ENCODE peak calls at places on chromosomes 4 and X, in four cellular contexts. One of them, this sample, is unnamed.

GRCh38 chr4:3657917-3658913 is 108.0 kb upstream of the ADRA2C start:
- DNase-seq in WTC11: no peak
- DNase-seq in K562: no peak
- DNase-seq in SK-N-SH: peak; percentile 81
- DNase-seq in this sample: no peak

GRCh38 chrX:67780694-67781109 is 236.9 kb downstream of the AR start:
- DNase-seq in WTC11: no peak
- DNase-seq in K562: no peak
- DNase-seq in SK-N-SH: no peak
- DNase-seq in this sample: no peak

GRCh38 chr4:24850669-24851068 is 55.3 kb downstream of the SOD3 start:
- DNase-seq in WTC11: no peak
- DNase-seq in K562: no peak
- DNase-seq in SK-N-SH: peak; percentile 3
- DNase-seq in this sample: no peak

GRCh38 chr4:68581382-68582338 is 5.5 kb upstream of the UGT2B17 start:
- DNase-seq in WTC11: no peak
- DNase-seq in K562: no peak
- DNase-seq in SK-N-SH: no peak
- DNase-seq in this sample: no peak

GRCh38 chr4:184808719-184809062 is 17.1 kb downstream of the ACSL1 start:
- DNase-seq in WTC11: no peak
- DNase-seq in K562: no peak
- DNase-seq in SK-N-SH: no peak
- DNase-seq in this sample: no peak

GRCh38 chrX:155086202-155086840 is 15.0 kb downstream of the BRCC3 start:
- DNase-seq in WTC11: peak; percentile 69
- DNase-seq in K562: peak; percentile 30
- DNase-seq in SK-N-SH: peak; percentile 50
- DNase-seq in this sample: peak; percentile 21

GRCh38 chr4:102315532-102315931 is 29.8 kb downstream of the SLC39A8 start:
- DNase-seq in WTC11: no peak
- DNase-seq in K562: no peak
- DNase-seq in SK-N-SH: no peak
- DNase-seq in this sample: no peak

GRCh38 chr4:14853186-14853946 is 148.9 kb upstream of the CPEB2 start:
- DNase-seq in WTC11: no peak
- DNase-seq in K562: no peak
- DNase-seq in SK-N-SH: no peak
- DNase-seq in this sample: no peak

GRCh38 chr4:150886597-150886996 is 128.5 kb downstream of the LRBA start:
- DNase-seq in WTC11: no peak
- DNase-seq in K562: no peak
- DNase-seq in SK-N-SH: no peak
- DNase-seq in this sample: no peak

GRCh38 chr4:89316931-89317366 is 9.3 kb upstream of the GPRIN3 start:
- DNase-seq in WTC11: no peak
- DNase-seq in K562: no peak
- DNase-seq in SK-N-SH: no peak
- DNase-seq in this sample: no peak

GRCh38 chr4:124330045-124330444 is 382.5 kb downstream of the ANKRD50 start:
- DNase-seq in WTC11: no peak
- DNase-seq in K562: no peak
- DNase-seq in SK-N-SH: no peak
- DNase-seq in this sample: no peak

GRCh38 chr4:173436866-173437265 is 38.0 kb upstream of the SCRG1 start:
- DNase-seq in WTC11: no peak
- DNase-seq in K562: no peak
- DNase-seq in SK-N-SH: no peak
- DNase-seq in this sample: no peak

GRCh38 chrX:147838465-147839131 is 73.1 kb upstream of the FMR1 start:
- DNase-seq in WTC11: no peak
- DNase-seq in K562: no peak
- DNase-seq in SK-N-SH: no peak
- DNase-seq in this sample: peak; percentile 6

GRCh38 chr4:118037955-118038354 is 3.7 kb downstream of the NDST3 start:
- DNase-seq in WTC11: no peak
- DNase-seq in K562: no peak
- DNase-seq in SK-N-SH: no peak
- DNase-seq in this sample: no peak

GRCh38 chrX:39716401-39716800 is 381.4 kb downstream of the BCOR start:
- DNase-seq in WTC11: no peak
- DNase-seq in K562: no peak
- DNase-seq in SK-N-SH: peak; percentile 36
- DNase-seq in this sample: no peak

GRCh38 chr4:21191304-21191703 is 491.0 kb downstream of the PACRGL start:
- DNase-seq in WTC11: no peak
- DNase-seq in K562: no peak
- DNase-seq in SK-N-SH: no peak
- DNase-seq in this sample: no peak

GRCh38 chr4:33482773-33483172 is 2761.5 kb downstream of the ARAP2 start:
- DNase-seq in WTC11: no peak
- DNase-seq in K562: no peak
- DNase-seq in SK-N-SH: no peak
- DNase-seq in this sample: no peak

GRCh38 chrX:1248381-1249061 is 20.1 kb upstream of the CSF2RA start:
- DNase-seq in WTC11: peak; percentile 85
- DNase-seq in K562: no peak
- DNase-seq in SK-N-SH: no peak
- DNase-seq in this sample: peak; percentile 7

GRCh38 chrX:129609395-129609794 is 45.4 kb downstream of the APLN start:
- DNase-seq in WTC11: no peak
- DNase-seq in K562: peak; percentile 11
- DNase-seq in SK-N-SH: no peak
- DNase-seq in this sample: no peak

GRCh38 chrX:110383414-110383813 is 24.8 kb downstream of the RTL9 start:
- DNase-seq in WTC11: no peak
- DNase-seq in K562: no peak
- DNase-seq in SK-N-SH: no peak
- DNase-seq in this sample: no peak

GRCh38 chr4:77433102-77433733 is 172.4 kb upstream of the CXCL13 start:
- DNase-seq in WTC11: no peak
- DNase-seq in K562: peak; percentile 11
- DNase-seq in SK-N-SH: peak; percentile 40
- DNase-seq in this sample: peak; percentile 53

GRCh38 chr4:7226993-7227392 is 34.7 kb downstream of the SORCS2 start:
- DNase-seq in WTC11: no peak
- DNase-seq in K562: no peak
- DNase-seq in SK-N-SH: peak; percentile 70
- DNase-seq in this sample: no peak

GRCh38 chr4:117986331-117986730 is 48.0 kb upstream of the NDST3 start:
- DNase-seq in WTC11: no peak
- DNase-seq in K562: no peak
- DNase-seq in SK-N-SH: no peak
- DNase-seq in this sample: no peak

GRCh38 chr4:121168446-121168845 is 4.3 kb upstream of the TNIP3 start:
- DNase-seq in WTC11: no peak
- DNase-seq in K562: no peak
- DNase-seq in SK-N-SH: no peak
- DNase-seq in this sample: no peak

GRCh38 chr4:92091335-92091734 is 212.4 kb upstream of the GRID2 start:
- DNase-seq in WTC11: peak; percentile 49
- DNase-seq in K562: no peak
- DNase-seq in SK-N-SH: no peak
- DNase-seq in this sample: peak; percentile 21

GRCh38 chrX:73943572-73943899 is 360.4 kb upstream of the ZCCHC13 start:
- DNase-seq in WTC11: no peak
- DNase-seq in K562: no peak
- DNase-seq in SK-N-SH: no peak
- DNase-seq in this sample: no peak

GRCh38 chrX:35890699-35891098 is 28.8 kb upstream of the CFAP47 start:
- DNase-seq in WTC11: peak; percentile 29
- DNase-seq in K562: peak; percentile 10
- DNase-seq in SK-N-SH: peak; percentile 38
- DNase-seq in this sample: peak; percentile 46

GRCh38 chr4:71974681-71975080 is 57.1 kb upstream of the NPFFR2 start:
- DNase-seq in WTC11: no peak
- DNase-seq in K562: no peak
- DNase-seq in SK-N-SH: no peak
- DNase-seq in this sample: no peak

GRCh38 chr4:28225005-28225404 is 1364.4 kb downstream of the STIM2 start:
- DNase-seq in WTC11: peak; percentile 24
- DNase-seq in K562: no peak
- DNase-seq in SK-N-SH: no peak
- DNase-seq in this sample: no peak

GRCh38 chrX:63128509-63128908 is 222.6 kb downstream of the SPIN4 start:
- DNase-seq in WTC11: peak; percentile 14
- DNase-seq in K562: no peak
- DNase-seq in SK-N-SH: peak; percentile 1
- DNase-seq in this sample: peak; percentile 11

GRCh38 chrX:41095962-41096955 is 11.0 kb downstream of the USP9X start:
- DNase-seq in WTC11: no peak
- DNase-seq in K562: no peak
- DNase-seq in SK-N-SH: no peak
- DNase-seq in this sample: no peak

GRCh38 chr4:95181446-95182306 is 367.1 kb downstream of the UNC5C start:
- DNase-seq in WTC11: peak; percentile 54
- DNase-seq in K562: peak; percentile 58
- DNase-seq in SK-N-SH: peak; percentile 52
- DNase-seq in this sample: no peak

GRCh38 chrX:108072746-108073145 is 18.6 kb downstream of the PSMD10 start:
- DNase-seq in WTC11: no peak
- DNase-seq in K562: no peak
- DNase-seq in SK-N-SH: no peak
- DNase-seq in this sample: no peak

GRCh38 chr4:42676066-42676951 is 19.4 kb upstream of the ATP8A1 start:
- DNase-seq in WTC11: no peak
- DNase-seq in K562: no peak
- DNase-seq in SK-N-SH: peak; percentile 6
- DNase-seq in this sample: no peak

GRCh38 chr4:80114732-80115265 is 41.8 kb upstream of the ANTXR2 start:
- DNase-seq in WTC11: no peak
- DNase-seq in K562: no peak
- DNase-seq in SK-N-SH: no peak
- DNase-seq in this sample: no peak

DNA sequence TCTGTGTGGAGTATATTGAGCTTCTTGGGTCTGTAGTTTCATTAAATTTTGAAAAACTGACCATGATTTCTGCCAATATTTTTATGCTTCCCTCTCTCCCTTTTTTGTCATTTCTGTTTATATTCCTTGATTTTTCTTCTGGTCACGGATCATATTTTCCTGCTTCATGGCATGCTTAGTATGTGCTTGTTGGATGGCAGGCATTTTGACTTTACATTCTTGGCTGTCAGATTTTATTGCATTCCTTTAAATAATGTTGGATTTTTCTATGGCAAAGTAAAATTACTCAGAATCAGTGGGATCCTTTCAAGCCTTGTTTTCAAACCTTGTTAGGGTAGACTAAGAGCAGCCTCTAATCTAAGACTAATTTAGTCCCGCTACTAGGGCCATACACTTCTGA is 531.8 kb downstream of the IL15 start:
- DNase-seq in WTC11: no peak
- DNase-seq in K562: no peak
- DNase-seq in SK-N-SH: no peak
- DNase-seq in this sample: no peak
- TF ChIP-seq FOXJ3 in WTC11: no peak
- TF ChIP-seq FOXJ3 in K562: no peak
- TF ChIP-seq FOXJ3 in SK-N-SH: no peak
- TF ChIP-seq FOXJ3 in this sample: no peak

DNA sequence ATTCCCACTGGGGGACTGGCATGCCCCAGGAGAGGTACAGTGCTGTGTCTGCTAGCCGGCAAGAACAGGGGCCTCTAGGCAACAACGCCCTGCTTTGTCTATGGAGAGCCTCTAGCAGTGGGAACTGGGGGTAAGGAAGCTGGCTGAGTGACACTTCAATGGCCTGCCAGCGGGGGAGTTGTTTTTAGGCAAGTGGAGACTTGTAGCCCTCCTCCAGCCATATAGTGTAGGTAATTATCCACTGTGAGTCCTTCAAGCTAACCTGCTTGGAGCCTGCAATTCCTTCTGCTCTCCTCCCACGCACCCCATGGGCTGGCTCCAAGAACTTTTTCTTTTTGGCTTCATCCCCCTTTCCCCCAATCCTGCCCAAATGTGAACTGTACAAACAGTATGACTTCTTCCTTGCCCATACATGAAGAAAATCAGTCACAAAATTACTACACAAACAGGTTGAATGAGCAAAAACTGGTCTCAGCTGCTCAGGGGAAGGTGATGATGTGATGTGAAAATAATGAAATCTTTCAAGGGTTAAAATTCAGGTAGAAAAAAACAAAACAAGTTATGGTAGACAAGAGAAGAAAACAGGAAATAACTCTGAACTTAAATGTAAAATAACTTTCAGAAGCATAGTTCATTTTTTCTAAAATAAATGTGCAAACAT is 33.1 kb downstream of the LEF1 start:
- DNase-seq in WTC11: peak; percentile 69
- DNase-seq in K562: peak; percentile 25
- DNase-seq in SK-N-SH: no peak
- DNase-seq in this sample: no peak
- TF ChIP-seq FOXJ3 in WTC11: no peak
- TF ChIP-seq FOXJ3 in K562: no peak
- TF ChIP-seq FOXJ3 in SK-N-SH: no peak
- TF ChIP-seq FOXJ3 in this sample: no peak

DNA sequence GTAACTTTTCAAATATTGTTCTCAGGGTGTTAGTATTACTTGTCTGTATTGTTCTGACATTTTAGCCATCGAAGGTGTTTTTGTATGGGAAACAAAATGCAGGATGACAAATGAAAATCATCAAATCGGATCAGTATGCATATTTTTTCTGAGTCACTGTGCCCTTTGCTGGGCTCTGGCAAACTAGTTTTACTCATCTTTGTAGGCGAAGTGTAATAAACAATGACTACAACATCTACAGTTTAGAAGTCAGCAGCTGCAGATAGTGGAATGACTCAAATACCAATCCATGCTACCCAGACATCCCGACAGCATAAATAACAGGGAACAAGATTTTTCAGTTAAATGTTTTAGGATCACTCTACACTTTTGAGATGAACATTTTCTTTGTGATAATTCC is 557.3 kb upstream of the TENM3 start:
- DNase-seq in WTC11: no peak
- DNase-seq in K562: no peak
- DNase-seq in SK-N-SH: no peak
- DNase-seq in this sample: no peak
- TF ChIP-seq FOXJ3 in WTC11: no peak
- TF ChIP-seq FOXJ3 in K562: no peak
- TF ChIP-seq FOXJ3 in SK-N-SH: no peak
- TF ChIP-seq FOXJ3 in this sample: no peak

GRCh38 chr4:1310031-1310795 is 20.5 kb downstream of the MAEA start:
- DNase-seq in WTC11: no peak
- DNase-seq in K562: no peak
- DNase-seq in SK-N-SH: no peak
- DNase-seq in this sample: no peak
- TF ChIP-seq FOXJ3 in WTC11: no peak
- TF ChIP-seq FOXJ3 in K562: no peak
- TF ChIP-seq FOXJ3 in SK-N-SH: no peak
- TF ChIP-seq FOXJ3 in this sample: no peak

GRCh38 chr4:108072300-108072699 is 82.6 kb downstream of the HADH start:
- DNase-seq in WTC11: no peak
- DNase-seq in K562: no peak
- DNase-seq in SK-N-SH: no peak
- DNase-seq in this sample: no peak
- TF ChIP-seq FOXJ3 in WTC11: no peak
- TF ChIP-seq FOXJ3 in K562: no peak
- TF ChIP-seq FOXJ3 in SK-N-SH: no peak
- TF ChIP-seq FOXJ3 in this sample: no peak